ENCODE peak calls at places on chromosome 21, in four cellular contexts. D is cardiac muscle cell, S is heart left ventricle, B is aorta. L is an unnamed sample.

GRCh38 chr21:46126321-46127238 is 28.7 kb downstream of the COL6A2 start:
- DNase-seq in D (no peak), B (peak), S (peak), L (no peak)

GRCh38 chr21:44070391-44070790 is 36.8 kb upstream of the PWP2 start:
- DNase-seq in B (no peak), D (no peak), S (no peak), L (no peak)

GRCh38 chr21:44958471-44959191 is 18.8 kb downstream of the SLX9 start:
- DNase-seq in S (peak), B (peak), D (no peak), L (no peak)

GRCh38 chr21:29436143-29436542 is 137.4 kb downstream of the BACH1 start:
- DNase-seq in D (no peak), B (no peak), S (peak), L (no peak)

GRCh38 chr21:36910581-36911307 is 55.7 kb downstream of the HLCS start:
- DNase-seq in S (no peak), B (no peak), D (no peak), L (peak)

GRCh38 chr21:15682182-15682895 is 47.4 kb upstream of the USP25 start:
- DNase-seq in B (no peak), S (no peak), D (no peak), L (no peak)

GRCh38 chr21:15826147-15826780 is 96.5 kb downstream of the USP25 start:
- DNase-seq in D (peak), B (no peak), S (no peak), L (no peak)

GRCh38 chr21:16302851-16303282 is 573.1 kb downstream of the USP25 start:
- DNase-seq in S (peak), B (no peak), D (peak), L (no peak)

GRCh38 chr21:37710555-37711293 is 205.5 kb downstream of the KCNJ6 start:
- DNase-seq in D (peak), S (peak), B (no peak), L (no peak)

GRCh38 chr21:44353200-44353970 is at the start of gene TRPM2:
- DNase-seq in B (peak), D (no peak), S (peak), L (no peak)

GRCh38 chr21:44666401-44667320 is at the start of gene KRTAP12-2:
- DNase-seq in S (peak), B (no peak), D (no peak), L (no peak)

GRCh38 chr21:45109831-45110492 is 35.6 kb downstream of the ADARB1 start:
- DNase-seq in D (peak), B (no peak), S (no peak), L (no peak)

GRCh38 chr21:42682661-42683060 is 29.2 kb downstream of the PDE9A start:
- DNase-seq in D (no peak), S (no peak), B (no peak), L (no peak)

GRCh38 chr21:42684109-42684916 is 30.9 kb downstream of the PDE9A start:
- DNase-seq in S (no peak), B (no peak), D (no peak), L (no peak)

GRCh38 chr21:42681296-42682206 is 28.1 kb downstream of the PDE9A start:
- DNase-seq in B (no peak), D (no peak), S (no peak), L (no peak)

GRCh38 chr21:42685036-42685435 is 31.6 kb downstream of the PDE9A start:
- DNase-seq in S (no peak), D (no peak), B (no peak), L (no peak)

DNA sequence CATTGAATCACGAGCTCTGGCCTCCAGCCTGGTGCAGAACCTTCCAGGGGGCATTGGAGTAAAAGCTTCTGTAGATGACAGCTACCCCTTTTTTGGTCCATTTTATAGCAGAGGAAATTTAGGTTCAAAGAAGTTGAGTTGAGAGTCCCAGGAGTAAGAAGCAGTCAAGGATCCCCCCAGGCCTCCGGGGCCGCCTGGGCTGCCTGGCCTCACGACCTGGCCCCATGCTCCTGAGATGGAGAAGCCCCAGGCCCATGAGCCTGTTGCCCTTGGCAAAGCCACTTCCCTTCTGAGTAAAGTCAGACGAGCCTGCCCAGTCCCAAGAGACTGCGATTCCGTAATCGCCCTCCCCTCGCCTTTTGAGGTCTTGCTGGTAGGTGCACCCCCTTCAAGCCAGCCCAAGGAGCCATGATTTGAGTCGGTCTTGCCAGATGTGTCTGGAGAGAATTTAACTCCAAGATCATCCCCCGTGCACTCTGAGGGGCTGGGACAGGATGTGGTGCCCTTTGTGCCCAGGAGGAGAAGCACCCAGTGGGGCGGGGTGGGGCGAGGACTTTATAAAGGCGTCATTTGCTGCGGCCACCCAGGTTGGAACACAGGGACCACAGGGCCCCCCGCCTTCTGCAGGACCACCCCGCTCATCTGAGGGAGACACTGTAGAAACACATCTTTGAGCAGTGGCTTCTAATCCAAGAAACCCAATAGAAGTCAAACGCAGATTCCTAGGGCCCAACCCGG is 30.1 kb downstream of the PDE9A start:
- DNase-seq in S (no peak), D (no peak), B (no peak), L (no peak)
- H3K27ac ChIP-seq in S (no peak), D (no peak), B (no peak), L (no peak)

GRCh38 chr21:35204850-35205564 is 155.9 kb upstream of the RUNX1 start:
- DNase-seq in D (no peak), S (peak), B (peak), L (peak)

GRCh38 chr21:35206141-35207125 is 157.3 kb upstream of the RUNX1 start:
- DNase-seq in S (peak), B (no peak), D (peak), L (no peak)

GRCh38 chr21:35208117-35208516 is 159.0 kb upstream of the RUNX1 start:
- DNase-seq in D (no peak), S (peak), B (no peak), L (no peak)

GRCh38 chr21:35208810-35209517 is 159.9 kb upstream of the RUNX1 start:
- DNase-seq in D (no peak), S (peak), B (no peak), L (no peak)

GRCh38 chr21:35207322-35207721 is 158.2 kb upstream of the RUNX1 start:
- DNase-seq in D (no peak), S (no peak), B (no peak), L (no peak)
- H3K27ac ChIP-seq in D (no peak), S (peak), B (no peak), L (no peak)

GRCh38 chr21:17472167-17472566 is 40.7 kb upstream of the CXADR start:
- DNase-seq in D (no peak), B (no peak), S (no peak), L (no peak)
- H3K27ac ChIP-seq in D (no peak), B (no peak), S (no peak), L (no peak)

GRCh38 chr21:14116080-14116481 is 94.7 kb downstream of the LIPI start:
- DNase-seq in D (no peak), B (no peak), S (no peak), L (no peak)

GRCh38 chr21:14119038-14119437 is 91.7 kb downstream of the LIPI start:
- DNase-seq in S (no peak), B (no peak), D (peak), L (no peak)

GRCh38 chr21:14120091-14120734 is 90.5 kb downstream of the LIPI start:
- DNase-seq in B (no peak), D (peak), S (no peak), L (no peak)

DNA sequence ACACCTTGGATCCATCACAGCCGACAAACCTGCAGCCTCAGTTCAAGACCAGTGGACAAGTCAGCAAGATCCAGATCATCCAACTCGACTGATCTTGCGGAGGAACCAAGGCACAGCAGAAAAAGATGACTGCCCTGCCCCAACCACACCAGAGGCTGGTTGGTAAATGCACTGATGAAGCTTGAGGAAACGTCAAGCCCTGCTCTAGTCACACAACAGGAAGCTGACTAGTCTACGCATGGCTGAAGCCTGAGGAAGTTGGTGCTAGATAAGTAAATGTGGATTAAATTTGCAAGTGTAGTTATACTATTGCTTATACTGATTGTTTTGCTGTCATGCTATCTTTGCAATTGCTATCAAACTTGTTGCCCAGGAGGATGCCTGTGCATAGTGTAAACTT is 89.0 kb downstream of the LIPI start:
- DNase-seq in S (no peak), D (no peak), B (no peak), L (no peak)
- H3K27ac ChIP-seq in S (no peak), D (no peak), B (no peak), L (no peak)

DNA sequence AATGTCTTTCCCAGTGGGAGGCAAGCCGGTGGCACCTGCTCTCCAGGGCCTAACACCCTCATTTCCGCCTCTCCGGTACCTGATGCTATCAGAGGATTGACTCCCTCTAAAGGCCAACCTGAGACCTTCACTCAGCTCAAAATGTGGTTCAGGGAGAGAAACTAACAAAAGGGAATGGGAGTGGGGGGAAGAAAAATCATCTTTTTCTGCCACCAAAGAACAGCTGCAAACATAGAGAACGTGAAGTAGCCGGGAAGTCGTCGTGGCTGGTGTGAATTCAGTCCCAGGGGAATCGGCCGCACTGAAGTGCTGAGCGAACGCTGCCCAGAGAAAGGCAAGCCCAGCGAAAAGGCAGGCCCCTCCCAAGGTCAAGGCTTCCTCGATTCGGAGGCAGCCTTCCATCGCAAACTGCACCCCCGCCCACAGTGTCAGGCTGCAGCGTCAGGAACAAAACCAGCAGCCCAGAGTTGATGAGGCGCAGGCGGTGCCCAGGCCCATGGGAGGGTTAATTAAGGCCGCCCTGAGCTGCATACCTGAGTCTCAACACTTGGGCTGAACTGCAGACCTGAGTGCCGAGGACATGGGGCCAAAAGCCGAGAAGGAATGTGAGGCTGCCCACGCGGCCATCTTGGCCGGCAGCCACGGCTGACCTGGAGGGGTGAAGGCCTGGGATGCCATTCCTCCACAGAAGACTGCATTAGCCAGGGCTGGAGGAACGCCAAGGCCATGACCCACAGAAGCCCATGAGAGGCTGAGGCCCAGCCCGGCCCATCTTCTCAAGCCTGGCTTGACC is 160.2 kb downstream of the PSMG1 start:
- DNase-seq in S (peak), D (peak), B (peak), L (no peak)
- H3K27ac ChIP-seq in S (peak), D (peak), B (peak), L (no peak)

GRCh38 chr21:31161157-31161556 is 122.9 kb upstream of the KRTAP19-8 start:
- DNase-seq in B (no peak), D (peak), S (no peak), L (peak)
- H3K27ac ChIP-seq in B (no peak), D (no peak), S (no peak), L (peak)

GRCh38 chr21:33059319-33059894 is 10.5 kb upstream of the OLIG1 start:
- DNase-seq in D (no peak), S (no peak), B (no peak), L (no peak)
- H3K27ac ChIP-seq in D (no peak), S (no peak), B (no peak), L (peak)

GRCh38 chr21:39854572-39854971 is 12.7 kb upstream of the PCP4 start:
- DNase-seq in S (no peak), D (no peak), B (no peak), L (no peak)

GRCh38 chr21:39852726-39853510 is 14.3 kb upstream of the PCP4 start:
- DNase-seq in D (no peak), B (no peak), S (no peak), L (no peak)

GRCh38 chr21:39851219-39851618 is 16.0 kb upstream of the PCP4 start:
- DNase-seq in S (no peak), B (no peak), D (no peak), L (no peak)

GRCh38 chr21:39850333-39850732 is 16.9 kb upstream of the PCP4 start:
- DNase-seq in D (no peak), B (no peak), S (no peak), L (no peak)

DNA sequence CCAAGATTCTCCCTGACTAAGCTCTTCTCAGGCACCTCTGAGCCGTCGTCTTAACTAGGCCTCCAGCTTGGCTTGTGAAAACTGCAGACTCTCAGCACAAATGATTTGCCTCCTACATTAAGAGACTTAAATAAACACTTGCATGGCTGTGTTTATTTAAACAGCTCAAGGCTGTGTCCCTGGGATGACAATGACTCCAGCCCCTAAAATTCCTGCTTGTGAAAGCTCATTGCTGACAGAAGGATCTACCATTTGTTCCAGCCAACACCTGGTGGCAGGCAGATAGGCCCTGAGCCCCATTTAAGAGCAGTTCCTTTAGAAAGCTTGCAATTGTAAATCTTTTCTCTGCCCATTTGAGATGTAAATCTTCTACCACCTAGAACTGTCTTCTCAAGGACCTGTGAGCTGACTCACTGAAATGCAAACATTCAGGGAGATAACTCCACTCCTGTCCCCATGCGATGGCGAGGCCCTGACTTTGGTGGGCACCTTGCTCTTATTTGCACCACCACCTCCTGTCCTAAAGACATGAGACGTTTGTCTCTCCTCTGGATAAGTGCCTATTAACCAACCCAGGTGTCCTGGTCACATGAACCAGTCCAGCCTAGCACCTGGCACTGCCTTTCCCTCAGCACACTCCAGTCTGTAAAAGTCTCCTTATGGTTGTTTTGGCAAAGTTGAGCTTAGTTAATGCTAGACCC is 15.1 kb upstream of the PCP4 start:
- DNase-seq in D (no peak), B (no peak), S (no peak), L (no peak)
- H3K27ac ChIP-seq in D (no peak), B (no peak), S (no peak), L (no peak)

L was measured in caudate nucleus.